ENCODE peak calls at places on chromosomes 16 and 17, in five cellular contexts. M, K, H, C and G are unnamed samples.

GRCh38 chr17:74738051-74738996 is 1.3 kb downstream of the RAB37 start:
- DNase-seq in K (peak), M (no peak), H (peak), C (peak), G (no peak)

GRCh38 chr16:15434425-15435215 is at the start of gene BMERB1:
- DNase-seq in M (peak), K (peak), H (peak), C (peak), G (peak)

GRCh38 chr16:11500720-11501346 is 85.9 kb downstream of the LITAF start:
- DNase-seq in K (no peak), H (no peak), M (no peak), C (no peak), G (no peak)

GRCh38 chr16:54779549-54779948 is 151.1 kb upstream of the IRX5 start:
- DNase-seq in M (no peak), K (no peak), H (no peak), C (no peak), G (no peak)

GRCh38 chr17:6666077-6666521 is 14.5 kb downstream of the C17orf100 start:
- DNase-seq in H (no peak), M (peak), K (no peak), C (no peak), G (peak)

GRCh38 chr16:72301416-72302048 is 129.6 kb upstream of the PMFBP1 start:
- DNase-seq in M (no peak), H (no peak), K (no peak), C (no peak), G (no peak)

GRCh38 chr16:11163761-11164261 is 92.2 kb downstream of the SOCS1 start:
- DNase-seq in C (no peak), K (no peak), M (no peak), H (no peak), G (peak)

GRCh38 chr17:62676231-62676943 is 48.9 kb downstream of the MRC2 start:
- DNase-seq in K (no peak), C (no peak), M (no peak), H (no peak), G (no peak)

GRCh38 chr17:80949451-80950421 is 41.9 kb upstream of the CHMP6 start:
- DNase-seq in M (no peak), K (no peak), H (no peak), C (no peak), G (no peak)

GRCh38 chr17:31677681-31678080 is 181.4 kb downstream of the COPRS start:
- DNase-seq in C (no peak), K (no peak), M (no peak), H (no peak), G (no peak)

GRCh38 chr17:2063306-2064146 is 8.6 kb downstream of the HIC1 start:
- DNase-seq in K (no peak), H (no peak), M (no peak), C (no peak), G (no peak)

GRCh38 chr17:82793974-82794620 is 42.2 kb downstream of the TBCD start:
- DNase-seq in H (no peak), C (no peak), M (no peak), K (no peak), G (no peak)

GRCh38 chr16:14289692-14290340 is 218.7 kb downstream of the MRTFB start:
- DNase-seq in C (no peak), K (no peak), H (no peak), M (peak), G (peak)

GRCh38 chr17:35748323-35748960 is 4.6 kb downstream of the GAS2L2 start:
- DNase-seq in M (peak), K (no peak), C (no peak), H (no peak), G (peak)

GRCh38 chr17:73067075-73067474 is 25.4 kb downstream of the SLC39A11 start:
- DNase-seq in H (no peak), C (no peak), K (no peak), M (no peak), G (no peak)

GRCh38 chr17:56596741-56597494 is 3.4 kb downstream of the NOG start:
- DNase-seq in K (no peak), M (no peak), C (no peak), H (no peak), G (no peak)

GRCh38 chr17:78953356-78954350 is 26.1 kb downstream of the LGALS3BP start:
- DNase-seq in K (no peak), H (no peak), M (no peak), C (no peak), G (no peak)

GRCh38 chr17:67994827-67995567 is 1.3 kb downstream of the C17orf58 start:
- DNase-seq in M (peak), C (no peak), H (no peak), K (no peak), G (peak)

GRCh38 chr16:77869997-77870813 is 81.8 kb downstream of the VAT1L start:
- DNase-seq in C (no peak), H (no peak), K (no peak), M (no peak), G (peak)

GRCh38 chr17:55144518-55144917 is 120.2 kb upstream of the HLF start:
- DNase-seq in K (no peak), C (no peak), H (no peak), M (no peak), G (no peak)

GRCh38 chr17:51006601-51007000 is 114.1 kb downstream of the SPAG9 start:
- DNase-seq in C (no peak), K (no peak), M (peak), H (no peak), G (no peak)

GRCh38 chr16:28112908-28113307 is 49.4 kb upstream of the GSG1L start:
- DNase-seq in M (no peak), K (no peak), C (no peak), H (no peak), G (no peak)

GRCh38 chr16:11533588-11533987 is 53.1 kb downstream of the LITAF start:
- DNase-seq in K (no peak), H (no peak), M (no peak), C (no peak), G (no peak)

GRCh38 chr17:75570034-75570676 is 17.4 kb upstream of the MYO15B start:
- DNase-seq in C (no peak), M (no peak), H (no peak), K (no peak), G (no peak)

GRCh38 chr17:30600062-30600829 is 123.0 kb downstream of the GOSR1 start:
- DNase-seq in K (peak), M (peak), H (peak), C (peak), G (peak)

GRCh38 chr16:85028638-85029412 is 1.2 kb downstream of the KIAA0513 start:
- DNase-seq in C (peak), H (peak), K (peak), M (peak), G (peak)

GRCh38 chr16:26709175-26709574 is 357.6 kb upstream of the C16orf82 start:
- DNase-seq in C (no peak), M (no peak), H (no peak), K (no peak), G (no peak)

GRCh38 chr17:64683791-64684190 is 21.7 kb upstream of the SMURF2 start:
- DNase-seq in K (no peak), M (peak), C (no peak), H (no peak), G (no peak)

GRCh38 chr17:68383443-68384321 is 73.6 kb downstream of the WIPI1 start:
- DNase-seq in K (no peak), C (no peak), M (peak), H (no peak), G (peak)

GRCh38 chr16:89090669-89091426 is 2.8 kb upstream of the ACSF3 start:
- DNase-seq in M (no peak), H (no peak), C (no peak), K (no peak), G (peak)

GRCh38 chr16:47142469-47143328 is 1.0 kb downstream of the NETO2 start:
- DNase-seq in C (peak), M (peak), H (peak), K (no peak), G (peak)

GRCh38 chr16:66656547-66656946 is 40.0 kb downstream of the CMTM4 start:
- DNase-seq in C (no peak), H (no peak), K (no peak), M (no peak), G (no peak)

GRCh38 chr17:39863918-39864746 is at the start of gene IKZF3:
- DNase-seq in H (peak), C (peak), M (peak), K (peak), G (peak)

GRCh38 chr16:30136971-30137601 is 14.1 kb upstream of the MAPK3 start:
- DNase-seq in K (no peak), C (no peak), H (no peak), M (no peak), G (no peak)

GRCh38 chr17:55295411-55296170 is 30.8 kb downstream of the HLF start:
- DNase-seq in K (peak), C (peak), M (peak), H (peak), G (peak)

GRCh38 chr17:17414316-17414937 is 62.4 kb upstream of the MED9 start:
- DNase-seq in H (no peak), C (no peak), K (no peak), M (peak), G (no peak)

GRCh38 chr16:28212532-28212873 is 738 bp upstream of the XPO6 start:
- DNase-seq in K (no peak), H (no peak), C (no peak), M (peak), G (peak)